ENCODE peak calls at places on chromosomes 13 and 19, in four cellular contexts. J is IMR-90, O is H1, D is mesendoderm. V is an unnamed sample.

GRCh38 chr19:17098326-17098725 is 22.7 kb downstream of the MYO9B start:
- DNase-seq in D (peak), J (peak), O (no peak), V (peak)

GRCh38 chr13:91347996-91348905 is 764 bp downstream of the MIR17HG start:
- DNase-seq in J (no peak), D (no peak), O (no peak), V (peak)

GRCh38 chr13:99987180-99988047 is 5.8 kb downstream of the ZIC2 start:
- DNase-seq in O (no peak), J (no peak), D (peak), V (no peak)

GRCh38 chr19:50313812-50314536 is 15.2 kb downstream of the KCNC3 start:
- DNase-seq in D (peak), J (no peak), O (no peak), V (peak)

GRCh38 chr13:113009743-113010509 is 40.9 kb downstream of the MCF2L start:
- DNase-seq in D (no peak), J (no peak), O (no peak), V (no peak)

GRCh38 chr19:19384486-19384885 is 21.0 kb upstream of the GATAD2A start:
- DNase-seq in O (no peak), D (no peak), J (no peak), V (no peak)

GRCh38 chr19:1811942-1812425 is at the start of gene ATP8B3:
- DNase-seq in J (no peak), D (no peak), O (no peak), V (no peak)

GRCh38 chr13:27266937-27267336 is 3.7 kb upstream of the RASL11A start:
- DNase-seq in D (no peak), J (peak), O (no peak), V (no peak)

GRCh38 chr19:31223805-31224534 is 125.3 kb downstream of the TSHZ3 start:
- DNase-seq in O (no peak), J (peak), D (no peak), V (no peak)

GRCh38 chr13:80931118-80931517 is 590.2 kb upstream of the SPRY2 start:
- DNase-seq in D (no peak), O (no peak), J (no peak), V (no peak)

GRCh38 chr19:50204811-50205675 is 1.6 kb downstream of the MYH14 start:
- DNase-seq in J (no peak), O (peak), D (peak), V (peak)

GRCh38 chr13:19845758-19846157 is 17.7 kb downstream of the ZMYM5 start:
- DNase-seq in O (no peak), D (peak), J (peak), V (peak)

GRCh38 chr19:3668331-3669133 is 31.7 kb downstream of the PIP5K1C start:
- DNase-seq in J (peak), D (no peak), O (no peak), V (peak)
- H2AK5ac ChIP-seq in J (peak), D (no peak), O (no peak), V (no peak)

GRCh38 chr19:428144-428543 is 19.2 kb upstream of the C2CD4C start:
- DNase-seq in J (no peak), D (no peak), O (no peak), V (no peak)
- H2AK5ac ChIP-seq in J (no peak), D (no peak), O (peak), V (no peak)

GRCh38 chr19:10295847-10296591 is 6.3 kb downstream of the ICAM5 start:
- DNase-seq in D (peak), J (no peak), O (no peak), V (no peak)
- H2AK5ac ChIP-seq in D (no peak), J (peak), O (no peak), V (no peak)

GRCh38 chr13:34013061-34013460 is 195.1 kb downstream of the RFC3 start:
- DNase-seq in J (no peak), D (no peak), O (no peak), V (peak)
- H2AK5ac ChIP-seq in J (no peak), D (no peak), O (no peak), V (no peak)

GRCh38 chr19:9342610-9343304 is 18.8 kb downstream of the ZNF559 start:
- DNase-seq in O (no peak), J (no peak), D (peak), V (no peak)
- H2AK5ac ChIP-seq in O (no peak), J (no peak), D (no peak), V (no peak)

GRCh38 chr19:35885225-35885624 is 15.1 kb downstream of the NFKBID start:
- DNase-seq in J (no peak), D (no peak), O (no peak), V (no peak)
- H2AK5ac ChIP-seq in J (no peak), D (no peak), O (no peak), V (no peak)

DNA sequence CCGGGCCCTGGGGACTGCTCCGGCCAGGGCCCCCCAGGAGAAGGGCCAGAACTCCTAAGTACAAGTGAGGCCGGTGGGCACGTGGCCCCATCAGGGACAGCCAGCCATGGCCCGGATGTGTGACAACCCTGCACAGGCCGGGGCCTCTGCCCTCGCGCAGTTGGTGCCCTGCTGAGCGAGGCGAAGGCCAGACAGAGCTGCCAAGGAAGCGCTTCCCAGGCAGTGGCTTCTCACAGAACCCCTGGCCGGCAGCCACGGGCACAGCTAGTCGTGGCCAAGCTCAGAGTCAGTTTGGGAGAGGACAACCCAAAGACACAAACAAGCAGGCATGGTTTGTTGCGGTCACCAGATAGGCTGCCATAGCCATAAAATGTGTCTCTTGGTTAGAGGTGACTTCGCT is 25.8 kb downstream of the TEX29 start:
- DNase-seq in D (no peak), O (no peak), J (no peak), V (no peak)
- H2AK5ac ChIP-seq in D (no peak), O (no peak), J (peak), V (no peak)

GRCh38 chr19:14003279-14004051 is 2.7 kb downstream of the RFX1 start:
- DNase-seq in D (no peak), O (no peak), J (no peak), V (no peak)

GRCh38 chr19:14004619-14005380 is 1.3 kb downstream of the RFX1 start:
- DNase-seq in D (no peak), J (no peak), O (no peak), V (no peak)

GRCh38 chr19:14006085-14006765 is at the start of gene RFX1:
- DNase-seq in D (peak), J (peak), O (peak), V (peak)

GRCh38 chr19:14005381-14006084 is 587 bp downstream of the RFX1 start:
- DNase-seq in O (peak), J (peak), D (peak), V (peak)

GRCh38 chr19:14006766-14007562 is 844 bp upstream of the RFX1 start:
- DNase-seq in O (no peak), J (no peak), D (no peak), V (peak)
- H2AK5ac ChIP-seq in O (no peak), J (peak), D (no peak), V (peak)